ENCODE peak calls at places on chromosomes 13 and 19, in five cellular contexts. Y, Z, J, K and A are unnamed samples.
A peak's percentile ranks its signal among the peaks of the same experiment; 100 is the strongest.

GRCh38 chr19:15430526-15431120 is 11.8 kb upstream of the AKAP8L start:
- DNase-seq in Y (no peak), Z (no peak), J (no peak), K (no peak), A (no peak)

GRCh38 chr19:720691-721160 is 12.0 kb downstream of the PALM start:
- DNase-seq in Y (no peak), Z (no peak), J (no peak), K (no peak), A (no peak)

GRCh38 chr19:39308531-39309304 is 11.9 kb downstream of the LRFN1 start:
- DNase-seq in Y (no peak), Z (no peak), J (no peak), K (no peak), A (no peak)

GRCh38 chr19:11856568-11857264 is 8.2 kb downstream of the ZNF439 start:
- DNase-seq in Y (no peak), Z (peak; percentile 49), J (no peak), K (no peak), A (no peak)

GRCh38 chr19:17481986-17482385 is 11.7 kb downstream of the SLC27A1 start:
- DNase-seq in Y (no peak), Z (no peak), J (no peak), K (no peak), A (no peak)

GRCh38 chr13:48624858-48625257 is 28.9 kb upstream of the CYSLTR2 start:
- DNase-seq in Y (no peak), Z (no peak), J (no peak), K (no peak), A (no peak)

GRCh38 chr13:52127378-52127777 is 1.5 kb downstream of the NEK5 start:
- DNase-seq in Y (no peak), Z (no peak), J (no peak), K (no peak), A (no peak)

GRCh38 chr19:49157445-49158224 is at the start of gene TRPM4:
- DNase-seq in Y (peak; percentile 93), Z (peak; percentile 92), J (no peak), K (no peak), A (no peak)

GRCh38 chr13:28624707-28625432 is 34.1 kb upstream of the POMP start:
- DNase-seq in Y (no peak), Z (no peak), J (no peak), K (no peak), A (no peak)

GRCh38 chr19:2556221-2557092 is 80.5 kb downstream of the GADD45B start:
- DNase-seq in Y (no peak), Z (no peak), J (no peak), K (no peak), A (no peak)

GRCh38 chr13:26759907-26760834 is at the start of gene GPR12:
- DNase-seq in Y (no peak), Z (no peak), J (no peak), K (no peak), A (no peak)

GRCh38 chr19:49744946-49745381 is 18.1 kb downstream of the TSKS start:
- DNase-seq in Y (no peak), Z (no peak), J (no peak), K (no peak), A (no peak)

GRCh38 chr13:27968316-27969072 is 621 bp downstream of the CDX2 start:
- DNase-seq in Y (no peak), Z (no peak), J (no peak), K (no peak), A (no peak)

GRCh38 chr13:109272595-109273325 is 513.6 kb downstream of the IRS2 start:
- DNase-seq in Y (no peak), Z (no peak), J (no peak), K (no peak), A (no peak)

GRCh38 chr19:16315825-16316505 is 8.7 kb upstream of the KLF2 start:
- DNase-seq in Y (peak; percentile 68), Z (peak; percentile 59), J (no peak), K (peak; percentile 98), A (peak; percentile 56)

GRCh38 chr19:1364070-1364719 is 19.5 kb upstream of the NDUFS7 start:
- DNase-seq in Y (no peak), Z (no peak), J (peak; percentile 24), K (no peak), A (no peak)

GRCh38 chr13:24180743-24181384 is 20.3 kb downstream of the SPATA13 start:
- DNase-seq in Y (no peak), Z (no peak), J (no peak), K (no peak), A (no peak)

GRCh38 chr13:110107568-110108347 is 199.2 kb downstream of the COL4A1 start:
- DNase-seq in Y (no peak), Z (peak; percentile 23), J (no peak), K (no peak), A (no peak)

GRCh38 chr19:30577551-30578090 is 205.4 kb downstream of the ZNF536 start:
- DNase-seq in Y (no peak), Z (no peak), J (no peak), K (no peak), A (no peak)

GRCh38 chr13:79450110-79450509 is 30.8 kb upstream of the NDFIP2 start:
- DNase-seq in Y (no peak), Z (no peak), J (no peak), K (no peak), A (no peak)
- H3K4me3 ChIP-seq in Y (no peak overlapping the region), Z (no peak overlapping the region), J (no peak overlapping the region), K (no peak overlapping the region), A (no peak overlapping the region)

DNA sequence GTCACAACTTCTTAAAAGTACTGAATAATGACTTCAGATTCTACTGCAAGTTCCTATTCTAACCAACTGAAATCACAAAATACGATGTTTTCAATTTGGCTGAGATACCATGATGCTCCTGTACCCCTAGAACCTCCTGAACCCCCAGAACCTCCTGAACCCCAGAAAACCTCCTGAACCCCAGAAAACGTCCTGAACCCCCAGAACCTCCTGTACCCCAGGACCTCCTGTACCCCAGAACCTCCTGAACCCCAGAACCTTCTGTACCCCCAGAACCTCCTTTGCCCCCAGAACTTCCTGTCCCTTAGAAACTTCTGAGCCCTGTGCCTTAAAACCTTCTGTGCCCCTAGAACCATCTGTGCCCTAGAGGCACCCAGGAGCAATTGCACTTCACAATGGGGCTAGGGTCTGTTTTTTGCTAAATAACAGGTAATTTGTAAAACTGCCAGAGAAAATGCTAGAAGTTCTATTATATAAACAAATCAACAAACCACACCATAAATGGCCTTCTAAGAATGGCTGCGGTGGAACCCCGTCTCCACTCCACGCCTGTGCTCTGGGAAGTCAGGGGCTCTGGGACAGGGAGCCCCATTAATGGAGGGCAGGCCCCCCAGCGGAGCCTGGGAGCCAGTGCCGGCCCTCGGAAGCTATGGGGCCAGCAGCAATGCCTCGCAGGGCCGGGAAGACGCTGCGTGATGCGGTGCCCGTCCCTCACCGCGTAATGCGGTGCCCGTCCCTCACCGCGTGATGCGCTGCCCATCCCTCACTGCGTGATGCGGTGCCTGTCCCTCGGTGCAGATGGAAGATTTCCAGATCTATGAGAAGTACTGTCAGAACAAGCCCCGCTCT is 21.3 kb upstream of the F7 start:
- DNase-seq in Y (no peak), Z (no peak), J (no peak), K (no peak), A (no peak)
- TF ChIP-seq CTCF in Y (no peak), Z (no peak), J (no peak), K (peak; percentile 35), A (peak; percentile 5)

GRCh38 chr19:3983936-3984583 is 1.2 kb downstream of the EEF2 start:
- DNase-seq in Y (peak; percentile 52), Z (no peak), J (no peak), K (no peak), A (no peak)

GRCh38 chr19:3981736-3982681 is 3.3 kb downstream of the EEF2 start:
- DNase-seq in Y (no peak), Z (no peak), J (no peak), K (no peak), A (no peak)

GRCh38 chr19:3982701-3983541 is 2.3 kb downstream of the EEF2 start:
- DNase-seq in Y (no peak), Z (no peak), J (no peak), K (no peak), A (no peak)

GRCh38 chr19:3984584-3984907 is 717 bp downstream of the EEF2 start:
- DNase-seq in Y (no peak), Z (no peak), J (no peak), K (no peak), A (no peak)

DNA sequence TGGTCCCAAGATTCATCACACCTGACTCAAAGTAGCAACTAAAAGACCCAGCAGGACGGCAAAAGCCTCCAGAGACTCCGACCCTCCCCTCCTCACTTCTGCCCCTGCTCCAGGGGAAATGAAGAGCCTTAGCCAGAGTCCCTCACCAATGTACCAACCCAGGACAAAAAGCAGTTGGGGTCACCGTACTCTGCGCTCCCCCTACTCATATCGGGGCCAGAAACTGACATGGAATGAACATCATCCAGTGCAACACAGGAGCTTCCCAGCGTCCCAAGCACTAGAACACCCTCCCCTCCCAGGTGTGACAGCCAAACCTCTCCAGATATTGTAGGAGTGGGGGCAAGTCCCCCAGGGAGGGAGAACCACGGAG is 1.7 kb downstream of the EEF2 start:
- DNase-seq in Y (no peak), Z (no peak), J (no peak), K (no peak), A (no peak)
- H3K4me3 ChIP-seq in Y (peak overlapping the region; percentile 85), Z (peak overlapping the region; percentile 98), J (peak overlapping the region; percentile 70), K (peak overlapping the region; percentile 97), A (peak overlapping the region; percentile 100)

GRCh38 chr13:36858285-36858684 is 39.3 kb downstream of the RFXAP start:
- DNase-seq in Y (peak; percentile 7), Z (no peak), J (no peak), K (peak; percentile 15), A (peak; percentile 24)
- TF ChIP-seq CTCF in Y (peak; percentile 35), Z (peak; percentile 7), J (no peak), K (peak; percentile 66), A (peak; percentile 53)

GRCh38 chr13:63696055-63696454 is 2280.4 kb upstream of the PCDH20 start:
- DNase-seq in Y (no peak), Z (no peak), J (no peak), K (peak; percentile 59), A (no peak)
- H3K4me3 ChIP-seq in Y (no peak overlapping the region), Z (no peak overlapping the region), J (no peak overlapping the region), K (no peak overlapping the region), A (no peak overlapping the region)